ENCODE peak calls at places on chromosomes 11 and 22, in six cellular contexts. T is foreskin fibroblast, K is AG04449, M is transverse colon, Z is A549, D is astrocyte of the cerebellum. A is an unnamed sample.

GRCh38 chr22:36606659-36607058 is 77.7 kb upstream of the EIF3D start:
- DNase-seq in T (no peak), K (no peak), M (no peak), Z (no peak), D (no peak), A (no peak)

GRCh38 chr11:65653229-65654225 is 9.2 kb downstream of the RELA start:
- DNase-seq in T (peak; percentile 34), K (no peak), M (peak; percentile 69), Z (no peak), D (no peak), A (no peak)

GRCh38 chr22:25928038-25928437 is 186.1 kb downstream of the MYO18B start:
- DNase-seq in T (no peak), K (no peak), M (no peak), Z (no peak), D (no peak), A (no peak)

GRCh38 chr11:65478411-65479183 is 20.2 kb upstream of the MALAT1 start:
- DNase-seq in T (peak; percentile 67), K (no peak), M (peak; percentile 61), Z (no peak), D (no peak), A (peak; percentile 79)

GRCh38 chr22:38911434-38911833 is 39.4 kb upstream of the CBX6 start:
- DNase-seq in T (no peak), K (no peak), M (no peak), Z (no peak), D (no peak), A (no peak)

GRCh38 chr11:115939726-115940421 is 435.7 kb upstream of the CADM1 start:
- DNase-seq in T (no peak), K (no peak), M (peak; percentile 38), Z (no peak), D (no peak), A (no peak)

GRCh38 chr22:32591620-32592019 is 117.0 kb downstream of the FBXO7 start:
- DNase-seq in T (peak; percentile 72), K (no peak), M (no peak), Z (no peak), D (no peak), A (no peak)

GRCh38 chr11:14764213-14764898 is 120.8 kb downstream of the PDE3B start:
- DNase-seq in T (no peak), K (no peak), M (no peak), Z (no peak), D (no peak), A (no peak)

GRCh38 chr11:93737904-93738612 is 3.2 kb downstream of the TAF1D start:
- DNase-seq in T (no peak), K (no peak), M (no peak), Z (no peak), D (no peak), A (no peak)

GRCh38 chr11:123179571-123179970 is 15.5 kb downstream of the CLMP start:
- DNase-seq in T (no peak), K (no peak), M (peak; percentile 60), Z (no peak), D (no peak), A (no peak)

GRCh38 chr11:134003792-134004405 is 47.1 kb upstream of the IGSF9B start:
- DNase-seq in T (no peak), K (no peak), M (no peak), Z (no peak), D (no peak), A (no peak)

GRCh38 chr11:32088117-32088941 is 2.5 kb upstream of the RCN1 start:
- DNase-seq in T (peak; percentile 90), K (peak; percentile 73), M (no peak), Z (no peak), D (peak; percentile 93), A (no peak)

GRCh38 chr11:59216654-59217640 is 4.2 kb upstream of the MPEG1 start:
- DNase-seq in T (peak; percentile 78), K (no peak), M (peak; percentile 46), Z (no peak), D (no peak), A (no peak)

GRCh38 chr22:19941365-19942070 is at the start of the genes COMT and TXNRD2:
- DNase-seq in T (peak; percentile 88), K (no peak), M (peak; percentile 78), Z (peak; percentile 46), D (no peak), A (peak; percentile 95)

GRCh38 chr22:40418366-40419201 is 48.2 kb downstream of the SGSM3 start:
- DNase-seq in T (peak; percentile 13), K (no peak), M (peak; percentile 32), Z (no peak), D (no peak), A (no peak)

GRCh38 chr11:2704356-2704755 is 4.6 kb upstream of the KCNQ1OT1 start:
- DNase-seq in T (no peak), K (no peak), M (no peak), Z (no peak), D (no peak), A (no peak)

GRCh38 chr11:74694136-74694535 is 37.1 kb downstream of the CHRDL2 start:
- DNase-seq in T (no peak), K (no peak), M (no peak), Z (no peak), D (no peak), A (no peak)

GRCh38 chr11:10451399-10452116 is 3.5 kb upstream of the AMPD3 start:
- DNase-seq in T (no peak), K (no peak), M (no peak), Z (no peak), D (no peak), A (no peak)

GRCh38 chr11:29214833-29215232 is 802.0 kb downstream of the KCNA4 start:
- DNase-seq in T (peak; percentile 45), K (no peak), M (no peak), Z (no peak), D (no peak), A (no peak)

GRCh38 chr11:120027546-120028180 is 110.2 kb downstream of the TRIM29 start:
- DNase-seq in T (no peak), K (no peak), M (no peak), Z (no peak), D (no peak), A (no peak)

GRCh38 chr11:77202941-77203900 is 75.2 kb downstream of the MYO7A start:
- DNase-seq in T (no peak), K (no peak), M (peak; percentile 5), Z (no peak), D (no peak), A (peak; percentile 20)

GRCh38 chr11:128552783-128553661 is 34.3 kb downstream of the ETS1 start:
- DNase-seq in T (peak; percentile 50), K (no peak), M (peak; percentile 37), Z (no peak), D (no peak), A (no peak)

DNA sequence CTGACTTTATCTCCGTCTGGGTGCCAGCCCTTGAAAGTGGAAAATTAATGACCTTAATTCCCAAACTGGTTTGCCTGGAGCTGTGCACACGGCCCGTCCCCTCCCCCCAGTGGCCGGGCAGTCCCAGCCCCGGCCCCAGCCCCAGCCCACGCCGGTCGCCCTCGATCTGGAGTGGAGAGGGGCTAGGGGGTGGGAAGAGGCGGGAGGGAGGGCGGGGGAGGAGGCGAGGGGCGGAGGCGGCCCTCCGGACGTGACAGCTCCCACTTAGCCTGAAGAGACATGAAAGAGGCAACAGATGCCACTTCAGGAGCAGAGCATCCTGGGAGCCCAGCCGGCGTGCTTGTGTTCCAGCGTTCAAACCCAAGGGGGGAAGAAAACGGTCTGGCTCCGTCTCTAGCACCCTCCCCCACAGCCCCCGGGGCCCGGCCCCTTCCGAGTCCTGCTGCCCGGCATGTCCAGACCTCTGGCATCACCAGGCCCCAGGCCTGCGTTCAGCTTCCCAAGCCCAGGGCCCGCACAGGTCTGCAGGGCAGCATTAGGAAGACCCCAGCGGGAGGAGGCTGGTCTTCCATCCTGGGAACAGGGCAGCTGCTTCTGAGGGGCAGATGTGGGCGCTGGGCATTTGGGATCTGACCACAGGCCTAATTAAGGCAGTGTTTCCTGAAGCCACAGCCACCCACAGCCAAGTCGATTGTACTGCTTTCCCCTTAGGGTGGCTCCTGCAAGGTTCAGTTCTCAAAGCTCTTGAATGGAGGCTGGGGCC is 20.0 kb upstream of the LMO1 start:
- DNase-seq in T (peak; percentile 20), K (no peak), M (no peak), Z (no peak), D (no peak), A (peak; percentile 74)
- H3K4me3 ChIP-seq in T (no peak overlapping the region), K (no peak overlapping the region), M (peak overlapping the region; percentile 23), Z (no peak overlapping the region), D (peak overlapping the region; percentile 12), A (peak overlapping the region; percentile 3)

DNA sequence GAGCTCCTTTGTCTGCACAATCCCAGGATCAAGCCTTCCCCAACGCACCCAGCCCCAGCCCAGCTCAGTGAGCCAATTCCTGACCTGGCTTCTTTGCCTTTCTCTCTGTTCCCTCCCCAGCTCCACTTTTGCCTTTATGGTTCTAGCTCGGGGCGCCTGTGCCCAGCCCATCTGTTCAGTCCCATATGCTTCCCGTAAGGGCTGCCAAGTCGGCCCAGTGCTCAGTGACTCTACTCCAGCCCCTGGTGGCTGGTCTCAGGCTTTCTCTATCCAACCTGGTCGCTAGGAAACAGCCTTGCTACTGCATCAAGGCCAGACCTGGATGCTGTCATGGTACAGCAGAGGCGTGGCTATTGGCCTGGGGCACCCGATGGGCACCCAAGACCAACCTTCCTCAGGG is 178.1 kb downstream of the DSCAML1 start:
- DNase-seq in T (no peak), K (no peak), M (no peak), Z (no peak), D (no peak), A (no peak)
- TF ChIP-seq CTCF in T (no peak), K (no peak), M (no peak), Z (no peak), D (no peak), A (no peak)

GRCh38 chr22:17847360-17848078 is 73.2 kb upstream of the BID start:
- DNase-seq in T (no peak), K (no peak), M (no peak), Z (no peak), D (no peak), A (peak; percentile 24)

GRCh38 chr22:17845790-17846189 is 71.5 kb upstream of the BID start:
- DNase-seq in T (no peak), K (no peak), M (no peak), Z (no peak), D (no peak), A (no peak)

GRCh38 chr22:17845340-17845739 is 71.1 kb upstream of the BID start:
- DNase-seq in T (no peak), K (no peak), M (no peak), Z (no peak), D (no peak), A (no peak)

GRCh38 chr22:17844150-17844549 is 69.9 kb upstream of the BID start:
- DNase-seq in T (no peak), K (no peak), M (no peak), Z (no peak), D (no peak), A (no peak)

DNA sequence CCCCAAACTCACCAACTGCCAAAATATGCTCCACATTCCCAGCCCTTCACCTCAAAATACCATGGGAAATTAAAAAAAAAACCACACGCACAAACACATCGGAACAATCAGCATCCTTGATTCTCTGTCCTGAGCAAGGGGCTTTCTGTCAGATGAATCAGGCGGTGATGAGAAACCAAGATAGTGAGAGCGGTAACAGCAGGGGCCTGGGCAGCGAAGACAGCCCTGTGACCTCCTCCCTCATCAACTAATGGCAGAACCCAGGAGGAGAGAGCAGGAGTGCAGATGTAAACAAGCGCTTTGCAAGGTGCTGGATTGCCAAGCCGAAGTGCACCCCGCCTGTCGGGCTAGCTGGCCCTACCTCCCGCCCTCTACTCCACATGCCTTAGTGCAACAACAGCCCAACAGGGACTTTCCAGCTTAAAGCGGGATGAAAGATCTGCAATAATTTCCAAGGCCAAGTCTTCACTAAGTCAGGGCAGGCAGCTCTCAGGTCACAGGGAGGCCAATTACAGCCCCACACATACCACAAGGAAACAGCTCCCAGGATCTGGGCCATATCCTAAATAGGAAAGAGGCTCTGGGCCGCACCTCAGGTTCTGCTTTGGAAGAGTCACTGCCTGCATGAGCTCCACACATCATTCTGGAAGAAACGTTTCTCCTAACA is 72.2 kb upstream of the BID start:
- DNase-seq in T (no peak), K (no peak), M (no peak), Z (no peak), D (no peak), A (peak; percentile 42)
- H3K4me3 ChIP-seq in T (no peak overlapping the region), K (no peak overlapping the region), M (no peak overlapping the region), Z (no peak overlapping the region), D (no peak overlapping the region), A (no peak overlapping the region)

GRCh38 chr11:66881436-66881835 is 24.6 kb downstream of the LRFN4 start:
- DNase-seq in T (no peak), K (no peak), M (no peak), Z (no peak), D (no peak), A (no peak)
- TF ChIP-seq CTCF in T (no peak), K (no peak), M (no peak), Z (no peak), D (no peak), A (no peak)